ENCODE peak calls at places on chromosomes 1 and 21, in four cellular contexts. Y, W, M and R are unnamed samples.

GRCh38 chr1:15948600-15949452 is 27.1 kb downstream of the ZBTB17 start:
- DNase-seq in M (no peak), W (no peak), Y (peak; percentile 89), R (no peak)

GRCh38 chr1:96966536-96967138 is 245.1 kb downstream of the PTBP2 start:
- DNase-seq in W (peak; percentile 56), Y (peak; percentile 87), M (no peak), R (peak; percentile 10)

GRCh38 chr1:221697924-221698425 is 43.9 kb downstream of the DUSP10 start:
- DNase-seq in Y (peak; percentile 26), W (no peak), M (no peak), R (no peak)

GRCh38 chr1:25748531-25749205 is 51.3 kb upstream of the SELENON start:
- DNase-seq in M (no peak), Y (no peak), W (no peak), R (no peak)

GRCh38 chr1:43274125-43274803 is 4.5 kb downstream of the TMEM125 start:
- DNase-seq in W (no peak), M (no peak), Y (no peak), R (peak; percentile 65)

GRCh38 chr21:42974832-42975820 is 764 bp downstream of the PKNOX1 start:
- DNase-seq in M (peak; percentile 42), Y (peak; percentile 52), W (peak; percentile 49), R (peak; percentile 70)

GRCh38 chr1:64828829-64829228 is 84.0 kb downstream of the RAVER2 start:
- DNase-seq in Y (no peak), W (no peak), M (no peak), R (no peak)

GRCh38 chr21:15000076-15000475 is 64.7 kb downstream of the NRIP1 start:
- DNase-seq in M (no peak), Y (no peak), W (no peak), R (no peak)

GRCh38 chr21:25637846-25638245 is 1.2 kb upstream of the JAM2 start:
- DNase-seq in W (no peak), M (no peak), Y (no peak), R (no peak)

GRCh38 chr21:35222541-35222941 is 173.4 kb upstream of the RUNX1 start:
- DNase-seq in W (no peak), M (no peak), Y (no peak), R (no peak)

GRCh38 chr1:5967351-5968160 is 24.7 kb downstream of the NPHP4 start:
- DNase-seq in W (no peak), M (no peak), Y (peak; percentile 65), R (no peak)

GRCh38 chr1:160205974-160206369 is 788 bp downstream of the PEA15 start:
- DNase-seq in W (peak; percentile 15), Y (peak; percentile 65), M (peak; percentile 29), R (peak; percentile 39)

GRCh38 chr1:182507685-182508084 is 57.7 kb downstream of the RGSL1 start:
- DNase-seq in Y (no peak), W (no peak), M (no peak), R (no peak)

GRCh38 chr1:79737193-79737592 is 730.7 kb upstream of the ADGRL4 start:
- DNase-seq in W (no peak), Y (no peak), M (no peak), R (no peak)

GRCh38 chr1:103517380-103518047 is 8.0 kb upstream of the RNPC3 start:
- DNase-seq in Y (no peak), M (no peak), W (no peak), R (no peak)

GRCh38 chr1:81752840-81753239 is 47.9 kb upstream of the ADGRL2 start:
- DNase-seq in W (no peak), M (no peak), Y (no peak), R (no peak)

GRCh38 chr1:65942476-65942875 is 149.8 kb downstream of the PDE4B start:
- DNase-seq in W (no peak), M (no peak), Y (no peak), R (no peak)

GRCh38 chr1:5991784-5992033 is 516 bp downstream of the NPHP4 start:
- DNase-seq in M (peak; percentile 43), Y (no peak), W (no peak), R (peak; percentile 56)

GRCh38 chr21:44000360-44000759 is 11.7 kb upstream of the TRAPPC10 start:
- DNase-seq in M (no peak), Y (no peak), W (no peak), R (no peak)

GRCh38 chr1:174726167-174726879 is 273.4 kb upstream of the CACYBP start:
- DNase-seq in Y (no peak), W (no peak), M (no peak), R (no peak)

GRCh38 chr1:88877382-88877825 is 14.0 kb downstream of the GTF2B start:
- DNase-seq in Y (no peak), M (no peak), W (no peak), R (no peak)

GRCh38 chr1:6095511-6096242 is 50.0 kb downstream of the KCNAB2 start:
- DNase-seq in Y (no peak), M (no peak), W (no peak), R (no peak)

GRCh38 chr21:45972716-45973474 is 8.7 kb upstream of the COL6A1 start:
- DNase-seq in Y (peak; percentile 57), W (no peak), M (no peak), R (no peak)

GRCh38 chr1:116679091-116679827 is 11.7 kb upstream of the IGSF3 start:
- DNase-seq in W (no peak), M (no peak), Y (no peak), R (no peak)

GRCh38 chr1:54804471-54805132 is 3.5 kb upstream of the TTC22 start:
- DNase-seq in Y (no peak), W (no peak), M (no peak), R (no peak)

GRCh38 chr1:21628798-21629393 is 40.3 kb downstream of the RAP1GAP start:
- DNase-seq in M (no peak), W (no peak), Y (no peak), R (no peak)

GRCh38 chr1:26384076-26384475 is 11.5 kb upstream of the ZNF683 start:
- DNase-seq in W (no peak), M (no peak), Y (no peak), R (no peak)

GRCh38 chr1:234484991-234485739 is 6.2 kb upstream of the TARBP1 start:
- DNase-seq in W (no peak), M (no peak), Y (no peak), R (no peak)

GRCh38 chr1:32291145-32291707 is 657 bp upstream of the HDAC1 start:
- DNase-seq in Y (no peak), M (no peak), W (no peak), R (no peak)

GRCh38 chr21:21029159-21029558 is 30.9 kb downstream of the NCAM2 start:
- DNase-seq in W (no peak), M (no peak), Y (no peak), R (no peak)

GRCh38 chr1:33272509-33272908 is 16.2 kb downstream of the ZNF362 start:
- DNase-seq in W (no peak), Y (no peak), M (no peak), R (no peak)

GRCh38 chr1:216785760-216786159 is 62.5 kb upstream of the ESRRG start:
- DNase-seq in Y (no peak), M (no peak), W (no peak), R (no peak)

GRCh38 chr1:115137191-115137590 is 47.9 kb upstream of the TSPAN2 start:
- DNase-seq in W (no peak), M (no peak), Y (no peak), R (no peak)

GRCh38 chr21:35138665-35139381 is 89.7 kb upstream of the RUNX1 start:
- DNase-seq in Y (no peak), W (peak; percentile 35), M (no peak), R (no peak)

GRCh38 chr1:32104127-32104526 is 3.7 kb upstream of the KPNA6 start:
- DNase-seq in W (no peak), M (no peak), Y (no peak), R (no peak)